ENCODE peak calls at places on chromosomes 16 and 17, in nine cellular contexts. One of them, this sample, is unnamed.

GRCh38 chr16:15572329-15573001 is 70.5 kb downstream of the MARF1 start:
- DNase-seq in stimulated activated CD4-positive, alpha-beta T cell treated with anti-CD3 and anti-CD28 coated beads, Interleukin-12 subunit alpha, Interleukin-12 subunit beta, amount 100 ng/mL, for 24 hours: no peak
- DNase-seq in activated CD8-positive, alpha-beta memory T cell treated with anti-CD3 and anti-CD28 coated beads, Interleukin-2, amount 50 U/mL, for 4 hours: no peak
- DNase-seq in AG08395: peak
- DNase-seq in SK-N-DZ: no peak
- DNase-seq in mucosa of descending colon: no peak
- DNase-seq in RPMI7951: peak
- DNase-seq in T-helper 22 cell: no peak
- DNase-seq in ureter: no peak
- DNase-seq in this sample: no peak

GRCh38 chr17:81000631-81001357 is 9.2 kb downstream of the CHMP6 start:
- DNase-seq in activated CD8-positive, alpha-beta memory T cell treated with anti-CD3 and anti-CD28 coated beads, Interleukin-2, amount 50 U/mL, for 4 hours: no peak
- DNase-seq in T-helper 22 cell: no peak
- DNase-seq in AG08395: no peak
- DNase-seq in stimulated activated CD4-positive, alpha-beta T cell treated with anti-CD3 and anti-CD28 coated beads, Interleukin-12 subunit alpha, Interleukin-12 subunit beta, amount 100 ng/mL, for 24 hours: no peak
- DNase-seq in ureter: no peak
- DNase-seq in SK-N-DZ: no peak
- DNase-seq in RPMI7951: no peak
- DNase-seq in mucosa of descending colon: peak
- DNase-seq in this sample: no peak

GRCh38 chr17:46159686-46160085 is 33.5 kb downstream of the KANSL1 start:
- DNase-seq in mucosa of descending colon: no peak
- DNase-seq in RPMI7951: peak
- DNase-seq in stimulated activated CD4-positive, alpha-beta T cell treated with anti-CD3 and anti-CD28 coated beads, Interleukin-12 subunit alpha, Interleukin-12 subunit beta, amount 100 ng/mL, for 24 hours: no peak
- DNase-seq in T-helper 22 cell: no peak
- DNase-seq in ureter: no peak
- DNase-seq in SK-N-DZ: no peak
- DNase-seq in AG08395: peak
- DNase-seq in activated CD8-positive, alpha-beta memory T cell treated with anti-CD3 and anti-CD28 coated beads, Interleukin-2, amount 50 U/mL, for 4 hours: no peak
- DNase-seq in this sample: peak

GRCh38 chr17:67779098-67779672 is 46.1 kb upstream of the BPTF start:
- DNase-seq in T-helper 22 cell: no peak
- DNase-seq in RPMI7951: peak
- DNase-seq in mucosa of descending colon: peak
- DNase-seq in stimulated activated CD4-positive, alpha-beta T cell treated with anti-CD3 and anti-CD28 coated beads, Interleukin-12 subunit alpha, Interleukin-12 subunit beta, amount 100 ng/mL, for 24 hours: peak
- DNase-seq in AG08395: peak
- DNase-seq in SK-N-DZ: peak
- DNase-seq in ureter: peak
- DNase-seq in activated CD8-positive, alpha-beta memory T cell treated with anti-CD3 and anti-CD28 coated beads, Interleukin-2, amount 50 U/mL, for 4 hours: peak
- DNase-seq in this sample: peak

GRCh38 chr16:19384656-19385055 is 33.0 kb upstream of the TMC5 start:
- DNase-seq in ureter: no peak
- DNase-seq in AG08395: no peak
- DNase-seq in mucosa of descending colon: peak
- DNase-seq in T-helper 22 cell: no peak
- DNase-seq in RPMI7951: no peak
- DNase-seq in activated CD8-positive, alpha-beta memory T cell treated with anti-CD3 and anti-CD28 coated beads, Interleukin-2, amount 50 U/mL, for 4 hours: no peak
- DNase-seq in SK-N-DZ: no peak
- DNase-seq in stimulated activated CD4-positive, alpha-beta T cell treated with anti-CD3 and anti-CD28 coated beads, Interleukin-12 subunit alpha, Interleukin-12 subunit beta, amount 100 ng/mL, for 24 hours: no peak
- DNase-seq in this sample: no peak

GRCh38 chr17:15651583-15652110 is 32.1 kb upstream of the FBXW10B start:
- DNase-seq in ureter: peak
- DNase-seq in RPMI7951: peak
- DNase-seq in AG08395: peak
- DNase-seq in mucosa of descending colon: peak
- DNase-seq in T-helper 22 cell: no peak
- DNase-seq in activated CD8-positive, alpha-beta memory T cell treated with anti-CD3 and anti-CD28 coated beads, Interleukin-2, amount 50 U/mL, for 4 hours: peak
- DNase-seq in stimulated activated CD4-positive, alpha-beta T cell treated with anti-CD3 and anti-CD28 coated beads, Interleukin-12 subunit alpha, Interleukin-12 subunit beta, amount 100 ng/mL, for 24 hours: peak
- DNase-seq in SK-N-DZ: peak
- DNase-seq in this sample: peak

GRCh38 chr17:7226721-7227710 is 7.3 kb downstream of the ACADVL start:
- DNase-seq in mucosa of descending colon: peak
- DNase-seq in stimulated activated CD4-positive, alpha-beta T cell treated with anti-CD3 and anti-CD28 coated beads, Interleukin-12 subunit alpha, Interleukin-12 subunit beta, amount 100 ng/mL, for 24 hours: no peak
- DNase-seq in AG08395: no peak
- DNase-seq in T-helper 22 cell: no peak
- DNase-seq in ureter: no peak
- DNase-seq in SK-N-DZ: no peak
- DNase-seq in RPMI7951: no peak
- DNase-seq in activated CD8-positive, alpha-beta memory T cell treated with anti-CD3 and anti-CD28 coated beads, Interleukin-2, amount 50 U/mL, for 4 hours: no peak
- DNase-seq in this sample: no peak

GRCh38 chr17:36592316-36592710 is 634 bp downstream of the DHRS11 start:
- DNase-seq in mucosa of descending colon: peak
- DNase-seq in AG08395: no peak
- DNase-seq in activated CD8-positive, alpha-beta memory T cell treated with anti-CD3 and anti-CD28 coated beads, Interleukin-2, amount 50 U/mL, for 4 hours: no peak
- DNase-seq in stimulated activated CD4-positive, alpha-beta T cell treated with anti-CD3 and anti-CD28 coated beads, Interleukin-12 subunit alpha, Interleukin-12 subunit beta, amount 100 ng/mL, for 24 hours: peak
- DNase-seq in ureter: no peak
- DNase-seq in RPMI7951: peak
- DNase-seq in SK-N-DZ: no peak
- DNase-seq in T-helper 22 cell: no peak
- DNase-seq in this sample: peak

GRCh38 chr17:59329558-59330313 is 1.7 kb upstream of the YPEL2 start:
- DNase-seq in ureter: peak
- DNase-seq in activated CD8-positive, alpha-beta memory T cell treated with anti-CD3 and anti-CD28 coated beads, Interleukin-2, amount 50 U/mL, for 4 hours: peak
- DNase-seq in mucosa of descending colon: peak
- DNase-seq in T-helper 22 cell: peak
- DNase-seq in stimulated activated CD4-positive, alpha-beta T cell treated with anti-CD3 and anti-CD28 coated beads, Interleukin-12 subunit alpha, Interleukin-12 subunit beta, amount 100 ng/mL, for 24 hours: no peak
- DNase-seq in AG08395: peak
- DNase-seq in SK-N-DZ: peak
- DNase-seq in RPMI7951: peak
- DNase-seq in this sample: peak

GRCh38 chr16:24766057-24766456 is 36.6 kb downstream of the TNRC6A start:
- DNase-seq in T-helper 22 cell: no peak
- DNase-seq in AG08395: no peak
- DNase-seq in stimulated activated CD4-positive, alpha-beta T cell treated with anti-CD3 and anti-CD28 coated beads, Interleukin-12 subunit alpha, Interleukin-12 subunit beta, amount 100 ng/mL, for 24 hours: no peak
- DNase-seq in RPMI7951: no peak
- DNase-seq in ureter: no peak
- DNase-seq in activated CD8-positive, alpha-beta memory T cell treated with anti-CD3 and anti-CD28 coated beads, Interleukin-2, amount 50 U/mL, for 4 hours: no peak
- DNase-seq in SK-N-DZ: no peak
- DNase-seq in mucosa of descending colon: no peak
- DNase-seq in this sample: no peak

GRCh38 chr16:72865835-72866234 is 182.1 kb downstream of the ZFHX3 start:
- DNase-seq in RPMI7951: no peak
- DNase-seq in stimulated activated CD4-positive, alpha-beta T cell treated with anti-CD3 and anti-CD28 coated beads, Interleukin-12 subunit alpha, Interleukin-12 subunit beta, amount 100 ng/mL, for 24 hours: no peak
- DNase-seq in ureter: no peak
- DNase-seq in activated CD8-positive, alpha-beta memory T cell treated with anti-CD3 and anti-CD28 coated beads, Interleukin-2, amount 50 U/mL, for 4 hours: no peak
- DNase-seq in SK-N-DZ: no peak
- DNase-seq in T-helper 22 cell: no peak
- DNase-seq in mucosa of descending colon: no peak
- DNase-seq in AG08395: no peak
- DNase-seq in this sample: no peak

GRCh38 chr16:31073823-31074072 is 292 bp downstream of the ZNF668 start:
- DNase-seq in mucosa of descending colon: no peak
- DNase-seq in activated CD8-positive, alpha-beta memory T cell treated with anti-CD3 and anti-CD28 coated beads, Interleukin-2, amount 50 U/mL, for 4 hours: no peak
- DNase-seq in ureter: no peak
- DNase-seq in T-helper 22 cell: no peak
- DNase-seq in stimulated activated CD4-positive, alpha-beta T cell treated with anti-CD3 and anti-CD28 coated beads, Interleukin-12 subunit alpha, Interleukin-12 subunit beta, amount 100 ng/mL, for 24 hours: no peak
- DNase-seq in AG08395: no peak
- DNase-seq in SK-N-DZ: no peak
- DNase-seq in RPMI7951: no peak
- DNase-seq in this sample: no peak

GRCh38 chr16:54812229-54812628 is 118.4 kb upstream of the IRX5 start:
- DNase-seq in mucosa of descending colon: no peak
- DNase-seq in ureter: no peak
- DNase-seq in RPMI7951: peak
- DNase-seq in T-helper 22 cell: no peak
- DNase-seq in AG08395: peak
- DNase-seq in stimulated activated CD4-positive, alpha-beta T cell treated with anti-CD3 and anti-CD28 coated beads, Interleukin-12 subunit alpha, Interleukin-12 subunit beta, amount 100 ng/mL, for 24 hours: no peak
- DNase-seq in SK-N-DZ: no peak
- DNase-seq in activated CD8-positive, alpha-beta memory T cell treated with anti-CD3 and anti-CD28 coated beads, Interleukin-2, amount 50 U/mL, for 4 hours: no peak
- DNase-seq in this sample: no peak

GRCh38 chr16:57994778-57995177 is 5.7 kb downstream of the ZNF319 start:
- DNase-seq in SK-N-DZ: peak
- DNase-seq in T-helper 22 cell: no peak
- DNase-seq in mucosa of descending colon: peak
- DNase-seq in activated CD8-positive, alpha-beta memory T cell treated with anti-CD3 and anti-CD28 coated beads, Interleukin-2, amount 50 U/mL, for 4 hours: peak
- DNase-seq in AG08395: peak
- DNase-seq in ureter: peak
- DNase-seq in RPMI7951: peak
- DNase-seq in stimulated activated CD4-positive, alpha-beta T cell treated with anti-CD3 and anti-CD28 coated beads, Interleukin-12 subunit alpha, Interleukin-12 subunit beta, amount 100 ng/mL, for 24 hours: no peak
- DNase-seq in this sample: peak

GRCh38 chr17:59829217-59830006 is 63.3 kb downstream of the TUBD1 start:
- DNase-seq in RPMI7951: peak
- DNase-seq in stimulated activated CD4-positive, alpha-beta T cell treated with anti-CD3 and anti-CD28 coated beads, Interleukin-12 subunit alpha, Interleukin-12 subunit beta, amount 100 ng/mL, for 24 hours: no peak
- DNase-seq in T-helper 22 cell: peak
- DNase-seq in mucosa of descending colon: no peak
- DNase-seq in SK-N-DZ: no peak
- DNase-seq in activated CD8-positive, alpha-beta memory T cell treated with anti-CD3 and anti-CD28 coated beads, Interleukin-2, amount 50 U/mL, for 4 hours: no peak
- DNase-seq in ureter: no peak
- DNase-seq in AG08395: peak
- DNase-seq in this sample: peak

GRCh38 chr17:29027521-29027920 is 15.4 kb upstream of the PIPOX start:
- DNase-seq in RPMI7951: no peak
- DNase-seq in AG08395: no peak
- DNase-seq in stimulated activated CD4-positive, alpha-beta T cell treated with anti-CD3 and anti-CD28 coated beads, Interleukin-12 subunit alpha, Interleukin-12 subunit beta, amount 100 ng/mL, for 24 hours: no peak
- DNase-seq in SK-N-DZ: no peak
- DNase-seq in T-helper 22 cell: no peak
- DNase-seq in mucosa of descending colon: no peak
- DNase-seq in ureter: no peak
- DNase-seq in activated CD8-positive, alpha-beta memory T cell treated with anti-CD3 and anti-CD28 coated beads, Interleukin-2, amount 50 U/mL, for 4 hours: no peak
- DNase-seq in this sample: no peak

GRCh38 chr17:48053758-48054237 is 5.6 kb downstream of the NFE2L1 start:
- DNase-seq in mucosa of descending colon: no peak
- DNase-seq in activated CD8-positive, alpha-beta memory T cell treated with anti-CD3 and anti-CD28 coated beads, Interleukin-2, amount 50 U/mL, for 4 hours: no peak
- DNase-seq in AG08395: no peak
- DNase-seq in ureter: no peak
- DNase-seq in stimulated activated CD4-positive, alpha-beta T cell treated with anti-CD3 and anti-CD28 coated beads, Interleukin-12 subunit alpha, Interleukin-12 subunit beta, amount 100 ng/mL, for 24 hours: no peak
- DNase-seq in SK-N-DZ: no peak
- DNase-seq in T-helper 22 cell: no peak
- DNase-seq in RPMI7951: no peak
- DNase-seq in this sample: no peak

GRCh38 chr16:29848420-29849297 is 14.4 kb downstream of the CDIPT start:
- DNase-seq in stimulated activated CD4-positive, alpha-beta T cell treated with anti-CD3 and anti-CD28 coated beads, Interleukin-12 subunit alpha, Interleukin-12 subunit beta, amount 100 ng/mL, for 24 hours: peak
- DNase-seq in AG08395: peak
- DNase-seq in mucosa of descending colon: peak
- DNase-seq in T-helper 22 cell: peak
- DNase-seq in ureter: peak
- DNase-seq in SK-N-DZ: peak
- DNase-seq in activated CD8-positive, alpha-beta memory T cell treated with anti-CD3 and anti-CD28 coated beads, Interleukin-2, amount 50 U/mL, for 4 hours: peak
- DNase-seq in RPMI7951: peak
- DNase-seq in this sample: peak

GRCh38 chr16:30377812-30378235 is 3.2 kb downstream of the MYL11 start:
- DNase-seq in RPMI7951: peak
- DNase-seq in AG08395: peak
- DNase-seq in T-helper 22 cell: peak
- DNase-seq in stimulated activated CD4-positive, alpha-beta T cell treated with anti-CD3 and anti-CD28 coated beads, Interleukin-12 subunit alpha, Interleukin-12 subunit beta, amount 100 ng/mL, for 24 hours: peak
- DNase-seq in mucosa of descending colon: peak
- DNase-seq in SK-N-DZ: peak
- DNase-seq in ureter: peak
- DNase-seq in activated CD8-positive, alpha-beta memory T cell treated with anti-CD3 and anti-CD28 coated beads, Interleukin-2, amount 50 U/mL, for 4 hours: peak
- DNase-seq in this sample: peak

GRCh38 chr16:56145369-56145768 is 45.9 kb upstream of the GNAO1 start:
- DNase-seq in RPMI7951: no peak
- DNase-seq in activated CD8-positive, alpha-beta memory T cell treated with anti-CD3 and anti-CD28 coated beads, Interleukin-2, amount 50 U/mL, for 4 hours: no peak
- DNase-seq in SK-N-DZ: no peak
- DNase-seq in AG08395: no peak
- DNase-seq in stimulated activated CD4-positive, alpha-beta T cell treated with anti-CD3 and anti-CD28 coated beads, Interleukin-12 subunit alpha, Interleukin-12 subunit beta, amount 100 ng/mL, for 24 hours: no peak
- DNase-seq in mucosa of descending colon: no peak
- DNase-seq in ureter: no peak
- DNase-seq in T-helper 22 cell: no peak
- DNase-seq in this sample: no peak

GRCh38 chr17:19513897-19514488 is 19.7 kb upstream of the SLC47A1 start:
- DNase-seq in T-helper 22 cell: peak
- DNase-seq in mucosa of descending colon: no peak
- DNase-seq in ureter: peak
- DNase-seq in AG08395: peak
- DNase-seq in SK-N-DZ: peak
- DNase-seq in stimulated activated CD4-positive, alpha-beta T cell treated with anti-CD3 and anti-CD28 coated beads, Interleukin-12 subunit alpha, Interleukin-12 subunit beta, amount 100 ng/mL, for 24 hours: peak
- DNase-seq in RPMI7951: peak
- DNase-seq in activated CD8-positive, alpha-beta memory T cell treated with anti-CD3 and anti-CD28 coated beads, Interleukin-2, amount 50 U/mL, for 4 hours: peak
- DNase-seq in this sample: peak

GRCh38 chr16:1691956-1692355 is 13.9 kb downstream of the JPT2 start:
- DNase-seq in T-helper 22 cell: no peak
- DNase-seq in activated CD8-positive, alpha-beta memory T cell treated with anti-CD3 and anti-CD28 coated beads, Interleukin-2, amount 50 U/mL, for 4 hours: no peak
- DNase-seq in SK-N-DZ: no peak
- DNase-seq in RPMI7951: peak
- DNase-seq in mucosa of descending colon: no peak
- DNase-seq in ureter: no peak
- DNase-seq in AG08395: peak
- DNase-seq in stimulated activated CD4-positive, alpha-beta T cell treated with anti-CD3 and anti-CD28 coated beads, Interleukin-12 subunit alpha, Interleukin-12 subunit beta, amount 100 ng/mL, for 24 hours: no peak
- DNase-seq in this sample: peak

GRCh38 chr17:28735242-28735722 is 6.7 kb downstream of the NEK8 start:
- DNase-seq in ureter: no peak
- DNase-seq in stimulated activated CD4-positive, alpha-beta T cell treated with anti-CD3 and anti-CD28 coated beads, Interleukin-12 subunit alpha, Interleukin-12 subunit beta, amount 100 ng/mL, for 24 hours: no peak
- DNase-seq in mucosa of descending colon: peak
- DNase-seq in SK-N-DZ: no peak
- DNase-seq in RPMI7951: peak
- DNase-seq in AG08395: no peak
- DNase-seq in T-helper 22 cell: no peak
- DNase-seq in activated CD8-positive, alpha-beta memory T cell treated with anti-CD3 and anti-CD28 coated beads, Interleukin-2, amount 50 U/mL, for 4 hours: no peak
- DNase-seq in this sample: no peak

GRCh38 chr16:55009581-55009980 is 78.9 kb downstream of the IRX5 start:
- DNase-seq in mucosa of descending colon: no peak
- DNase-seq in activated CD8-positive, alpha-beta memory T cell treated with anti-CD3 and anti-CD28 coated beads, Interleukin-2, amount 50 U/mL, for 4 hours: no peak
- DNase-seq in ureter: no peak
- DNase-seq in SK-N-DZ: no peak
- DNase-seq in T-helper 22 cell: no peak
- DNase-seq in AG08395: no peak
- DNase-seq in stimulated activated CD4-positive, alpha-beta T cell treated with anti-CD3 and anti-CD28 coated beads, Interleukin-12 subunit alpha, Interleukin-12 subunit beta, amount 100 ng/mL, for 24 hours: no peak
- DNase-seq in RPMI7951: peak
- DNase-seq in this sample: no peak

GRCh38 chr16:47034455-47034854 is 61.0 kb upstream of the DNAJA2 start:
- DNase-seq in RPMI7951: no peak
- DNase-seq in stimulated activated CD4-positive, alpha-beta T cell treated with anti-CD3 and anti-CD28 coated beads, Interleukin-12 subunit alpha, Interleukin-12 subunit beta, amount 100 ng/mL, for 24 hours: no peak
- DNase-seq in AG08395: no peak
- DNase-seq in ureter: no peak
- DNase-seq in activated CD8-positive, alpha-beta memory T cell treated with anti-CD3 and anti-CD28 coated beads, Interleukin-2, amount 50 U/mL, for 4 hours: no peak
- DNase-seq in mucosa of descending colon: no peak
- DNase-seq in T-helper 22 cell: no peak
- DNase-seq in SK-N-DZ: no peak
- DNase-seq in this sample: no peak

GRCh38 chr17:50380369-50381259 is 7.6 kb downstream of the EME1 start:
- DNase-seq in SK-N-DZ: no peak
- DNase-seq in RPMI7951: no peak
- DNase-seq in activated CD8-positive, alpha-beta memory T cell treated with anti-CD3 and anti-CD28 coated beads, Interleukin-2, amount 50 U/mL, for 4 hours: no peak
- DNase-seq in AG08395: no peak
- DNase-seq in stimulated activated CD4-positive, alpha-beta T cell treated with anti-CD3 and anti-CD28 coated beads, Interleukin-12 subunit alpha, Interleukin-12 subunit beta, amount 100 ng/mL, for 24 hours: no peak
- DNase-seq in ureter: no peak
- DNase-seq in T-helper 22 cell: no peak
- DNase-seq in mucosa of descending colon: no peak
- DNase-seq in this sample: no peak

GRCh38 chr17:2362881-2363280 is 25.6 kb downstream of the SGSM2 start:
- DNase-seq in RPMI7951: no peak
- DNase-seq in stimulated activated CD4-positive, alpha-beta T cell treated with anti-CD3 and anti-CD28 coated beads, Interleukin-12 subunit alpha, Interleukin-12 subunit beta, amount 100 ng/mL, for 24 hours: no peak
- DNase-seq in AG08395: no peak
- DNase-seq in mucosa of descending colon: no peak
- DNase-seq in T-helper 22 cell: no peak
- DNase-seq in ureter: no peak
- DNase-seq in activated CD8-positive, alpha-beta memory T cell treated with anti-CD3 and anti-CD28 coated beads, Interleukin-2, amount 50 U/mL, for 4 hours: no peak
- DNase-seq in SK-N-DZ: no peak
- DNase-seq in this sample: no peak

GRCh38 chr17:42365136-42365535 is 23.1 kb downstream of the STAT3 start:
- DNase-seq in activated CD8-positive, alpha-beta memory T cell treated with anti-CD3 and anti-CD28 coated beads, Interleukin-2, amount 50 U/mL, for 4 hours: peak
- DNase-seq in mucosa of descending colon: no peak
- DNase-seq in ureter: no peak
- DNase-seq in AG08395: peak
- DNase-seq in RPMI7951: peak
- DNase-seq in stimulated activated CD4-positive, alpha-beta T cell treated with anti-CD3 and anti-CD28 coated beads, Interleukin-12 subunit alpha, Interleukin-12 subunit beta, amount 100 ng/mL, for 24 hours: no peak
- DNase-seq in SK-N-DZ: no peak
- DNase-seq in T-helper 22 cell: no peak
- DNase-seq in this sample: peak

GRCh38 chr16:1597154-1597553 is 14.7 kb downstream of the IFT140 start:
- DNase-seq in mucosa of descending colon: no peak
- DNase-seq in stimulated activated CD4-positive, alpha-beta T cell treated with anti-CD3 and anti-CD28 coated beads, Interleukin-12 subunit alpha, Interleukin-12 subunit beta, amount 100 ng/mL, for 24 hours: no peak
- DNase-seq in SK-N-DZ: no peak
- DNase-seq in RPMI7951: no peak
- DNase-seq in AG08395: no peak
- DNase-seq in activated CD8-positive, alpha-beta memory T cell treated with anti-CD3 and anti-CD28 coated beads, Interleukin-2, amount 50 U/mL, for 4 hours: no peak
- DNase-seq in T-helper 22 cell: no peak
- DNase-seq in ureter: no peak
- DNase-seq in this sample: no peak

GRCh38 chr17:65154770-65155589 is 17.8 kb downstream of the RGS9 start:
- DNase-seq in SK-N-DZ: no peak
- DNase-seq in RPMI7951: peak
- DNase-seq in activated CD8-positive, alpha-beta memory T cell treated with anti-CD3 and anti-CD28 coated beads, Interleukin-2, amount 50 U/mL, for 4 hours: no peak
- DNase-seq in mucosa of descending colon: no peak
- DNase-seq in T-helper 22 cell: no peak
- DNase-seq in AG08395: peak
- DNase-seq in stimulated activated CD4-positive, alpha-beta T cell treated with anti-CD3 and anti-CD28 coated beads, Interleukin-12 subunit alpha, Interleukin-12 subunit beta, amount 100 ng/mL, for 24 hours: no peak
- DNase-seq in ureter: no peak
- DNase-seq in this sample: no peak

GRCh38 chr17:8698142-8699050 is 46.2 kb downstream of the CCDC42 start:
- DNase-seq in mucosa of descending colon: no peak
- DNase-seq in stimulated activated CD4-positive, alpha-beta T cell treated with anti-CD3 and anti-CD28 coated beads, Interleukin-12 subunit alpha, Interleukin-12 subunit beta, amount 100 ng/mL, for 24 hours: no peak
- DNase-seq in RPMI7951: peak
- DNase-seq in SK-N-DZ: peak
- DNase-seq in ureter: no peak
- DNase-seq in activated CD8-positive, alpha-beta memory T cell treated with anti-CD3 and anti-CD28 coated beads, Interleukin-2, amount 50 U/mL, for 4 hours: no peak
- DNase-seq in T-helper 22 cell: no peak
- DNase-seq in AG08395: peak
- DNase-seq in this sample: peak

This sample was measured in MG63.